ENCODE peak calls at places on chromosomes 5 and 9, in ten cellular contexts. One of them, this sample, is unnamed.

GRCh38 chr5:56814361-56814962 is 887 bp upstream of the MAP3K1 start:
- DNase-seq in astrocyte of the spinal cord: peak
- DNase-seq in GM10248: peak
- DNase-seq in uterus: peak
- DNase-seq in AG09309: no peak
- DNase-seq in GM12865: no peak
- DNase-seq in ovary: peak
- DNase-seq in body of pancreas: peak
- DNase-seq in fibroblast of the aortic adventitia: peak
- DNase-seq in CD8-positive, alpha-beta T cell: peak
- DNase-seq in this sample: no peak

GRCh38 chr5:159427180-159428012 is 97.1 kb upstream of the IL12B start:
- DNase-seq in GM12865: peak
- DNase-seq in ovary: no peak
- DNase-seq in GM10248: peak
- DNase-seq in astrocyte of the spinal cord: no peak
- DNase-seq in uterus: no peak
- DNase-seq in fibroblast of the aortic adventitia: no peak
- DNase-seq in AG09309: no peak
- DNase-seq in CD8-positive, alpha-beta T cell: no peak
- DNase-seq in body of pancreas: no peak
- DNase-seq in this sample: no peak

GRCh38 chr9:134065720-134066419 is 2.0 kb downstream of the BRD3 start:
- DNase-seq in body of pancreas: peak
- DNase-seq in fibroblast of the aortic adventitia: peak
- DNase-seq in AG09309: peak
- DNase-seq in astrocyte of the spinal cord: peak
- DNase-seq in ovary: peak
- DNase-seq in CD8-positive, alpha-beta T cell: peak
- DNase-seq in GM10248: peak
- DNase-seq in GM12865: peak
- DNase-seq in uterus: peak
- DNase-seq in this sample: no peak

GRCh38 chr5:57173026-57173317 is 887 bp upstream of the GPBP1 start:
- DNase-seq in uterus: no peak
- DNase-seq in body of pancreas: no peak
- DNase-seq in ovary: no peak
- DNase-seq in GM10248: no peak
- DNase-seq in fibroblast of the aortic adventitia: no peak
- DNase-seq in GM12865: no peak
- DNase-seq in astrocyte of the spinal cord: no peak
- DNase-seq in AG09309: no peak
- DNase-seq in CD8-positive, alpha-beta T cell: no peak
- DNase-seq in this sample: no peak

GRCh38 chr5:149837680-149838269 is 106.8 kb downstream of the PDE6A start:
- DNase-seq in CD8-positive, alpha-beta T cell: no peak
- DNase-seq in ovary: no peak
- DNase-seq in AG09309: peak
- DNase-seq in GM10248: no peak
- DNase-seq in astrocyte of the spinal cord: peak
- DNase-seq in GM12865: peak
- DNase-seq in fibroblast of the aortic adventitia: peak
- DNase-seq in uterus: no peak
- DNase-seq in body of pancreas: peak
- DNase-seq in this sample: peak

GRCh38 chr9:27355166-27355565 is 58.2 kb upstream of the EQTN start:
- DNase-seq in body of pancreas: no peak
- DNase-seq in CD8-positive, alpha-beta T cell: no peak
- DNase-seq in astrocyte of the spinal cord: no peak
- DNase-seq in AG09309: no peak
- DNase-seq in GM12865: no peak
- DNase-seq in fibroblast of the aortic adventitia: no peak
- DNase-seq in uterus: no peak
- DNase-seq in GM10248: no peak
- DNase-seq in ovary: no peak
- DNase-seq in this sample: no peak

GRCh38 chr5:146283344-146283761 is 55.3 kb upstream of the POU4F3 start:
- DNase-seq in AG09309: peak
- DNase-seq in CD8-positive, alpha-beta T cell: no peak
- DNase-seq in GM12865: no peak
- DNase-seq in fibroblast of the aortic adventitia: peak
- DNase-seq in astrocyte of the spinal cord: peak
- DNase-seq in uterus: no peak
- DNase-seq in ovary: no peak
- DNase-seq in GM10248: no peak
- DNase-seq in body of pancreas: no peak
- DNase-seq in this sample: no peak

GRCh38 chr5:38157024-38157423 is 101.3 kb upstream of the EGFLAM start:
- DNase-seq in AG09309: no peak
- DNase-seq in GM12865: no peak
- DNase-seq in uterus: no peak
- DNase-seq in CD8-positive, alpha-beta T cell: no peak
- DNase-seq in body of pancreas: no peak
- DNase-seq in ovary: no peak
- DNase-seq in astrocyte of the spinal cord: no peak
- DNase-seq in GM10248: no peak
- DNase-seq in fibroblast of the aortic adventitia: no peak
- DNase-seq in this sample: no peak

GRCh38 chr9:106916491-106917235 is 53.7 kb downstream of the ZNF462 start:
- DNase-seq in AG09309: peak
- DNase-seq in GM12865: no peak
- DNase-seq in CD8-positive, alpha-beta T cell: no peak
- DNase-seq in ovary: peak
- DNase-seq in astrocyte of the spinal cord: peak
- DNase-seq in GM10248: no peak
- DNase-seq in body of pancreas: peak
- DNase-seq in fibroblast of the aortic adventitia: peak
- DNase-seq in uterus: peak
- DNase-seq in this sample: no peak

GRCh38 chr9:133250741-133251170 is 24.2 kb downstream of the ABO start:
- DNase-seq in AG09309: no peak
- DNase-seq in fibroblast of the aortic adventitia: no peak
- DNase-seq in body of pancreas: no peak
- DNase-seq in ovary: no peak
- DNase-seq in GM10248: no peak
- DNase-seq in GM12865: no peak
- DNase-seq in CD8-positive, alpha-beta T cell: no peak
- DNase-seq in astrocyte of the spinal cord: no peak
- DNase-seq in uterus: no peak
- DNase-seq in this sample: no peak

GRCh38 chr5:154118832-154119442 is 71.6 kb upstream of the GALNT10 start:
- DNase-seq in CD8-positive, alpha-beta T cell: no peak
- DNase-seq in GM12865: no peak
- DNase-seq in fibroblast of the aortic adventitia: no peak
- DNase-seq in uterus: no peak
- DNase-seq in body of pancreas: no peak
- DNase-seq in AG09309: no peak
- DNase-seq in GM10248: no peak
- DNase-seq in ovary: no peak
- DNase-seq in astrocyte of the spinal cord: no peak
- DNase-seq in this sample: no peak

GRCh38 chr9:104027295-104027694 is 66.8 kb upstream of the SMC2 start:
- DNase-seq in body of pancreas: no peak
- DNase-seq in GM10248: no peak
- DNase-seq in uterus: no peak
- DNase-seq in astrocyte of the spinal cord: no peak
- DNase-seq in ovary: no peak
- DNase-seq in fibroblast of the aortic adventitia: no peak
- DNase-seq in GM12865: peak
- DNase-seq in AG09309: no peak
- DNase-seq in CD8-positive, alpha-beta T cell: no peak
- DNase-seq in this sample: no peak

GRCh38 chr5:116595498-116595897 is 20.9 kb upstream of the SEMA6A start:
- DNase-seq in astrocyte of the spinal cord: no peak
- DNase-seq in body of pancreas: no peak
- DNase-seq in GM10248: no peak
- DNase-seq in uterus: no peak
- DNase-seq in AG09309: no peak
- DNase-seq in CD8-positive, alpha-beta T cell: no peak
- DNase-seq in ovary: no peak
- DNase-seq in fibroblast of the aortic adventitia: no peak
- DNase-seq in GM12865: no peak
- DNase-seq in this sample: no peak

GRCh38 chr5:10535237-10535530 is 28.7 kb upstream of the ANKRD33B start:
- DNase-seq in astrocyte of the spinal cord: no peak
- DNase-seq in fibroblast of the aortic adventitia: no peak
- DNase-seq in GM12865: no peak
- DNase-seq in GM10248: no peak
- DNase-seq in CD8-positive, alpha-beta T cell: no peak
- DNase-seq in ovary: no peak
- DNase-seq in uterus: no peak
- DNase-seq in body of pancreas: no peak
- DNase-seq in AG09309: no peak
- DNase-seq in this sample: no peak

GRCh38 chr9:134396258-134396742 is 70.0 kb downstream of the RXRA start:
- DNase-seq in ovary: no peak
- DNase-seq in body of pancreas: no peak
- DNase-seq in fibroblast of the aortic adventitia: no peak
- DNase-seq in GM12865: peak
- DNase-seq in astrocyte of the spinal cord: no peak
- DNase-seq in uterus: no peak
- DNase-seq in CD8-positive, alpha-beta T cell: peak
- DNase-seq in AG09309: no peak
- DNase-seq in GM10248: peak
- DNase-seq in this sample: no peak

GRCh38 chr5:157290156-157290980 is 24.4 kb downstream of the CYFIP2 start:
- DNase-seq in GM12865: no peak
- DNase-seq in fibroblast of the aortic adventitia: peak
- DNase-seq in uterus: no peak
- DNase-seq in ovary: no peak
- DNase-seq in GM10248: no peak
- DNase-seq in astrocyte of the spinal cord: peak
- DNase-seq in body of pancreas: no peak
- DNase-seq in CD8-positive, alpha-beta T cell: no peak
- DNase-seq in AG09309: peak
- DNase-seq in this sample: no peak

GRCh38 chr5:88377705-88378656 is 109.3 kb upstream of the TMEM161B start:
- DNase-seq in body of pancreas: no peak
- DNase-seq in GM12865: no peak
- DNase-seq in GM10248: no peak
- DNase-seq in CD8-positive, alpha-beta T cell: no peak
- DNase-seq in ovary: no peak
- DNase-seq in uterus: no peak
- DNase-seq in astrocyte of the spinal cord: no peak
- DNase-seq in AG09309: no peak
- DNase-seq in fibroblast of the aortic adventitia: no peak
- DNase-seq in this sample: no peak

GRCh38 chr5:110351451-110351850 is 375.0 kb downstream of the TMEM232 start:
- DNase-seq in astrocyte of the spinal cord: peak
- DNase-seq in CD8-positive, alpha-beta T cell: no peak
- DNase-seq in AG09309: peak
- DNase-seq in body of pancreas: no peak
- DNase-seq in fibroblast of the aortic adventitia: no peak
- DNase-seq in ovary: no peak
- DNase-seq in GM12865: no peak
- DNase-seq in uterus: no peak
- DNase-seq in GM10248: no peak
- DNase-seq in this sample: no peak
- TF ChIP-seq CTCF in astrocyte of the spinal cord: no peak
- TF ChIP-seq CTCF in CD8-positive, alpha-beta T cell: no peak
- TF ChIP-seq CTCF in AG09309: no peak
- TF ChIP-seq CTCF in body of pancreas: no peak
- TF ChIP-seq CTCF in fibroblast of the aortic adventitia: no peak
- TF ChIP-seq CTCF in ovary: no peak
- TF ChIP-seq CTCF in GM12865: no peak
- TF ChIP-seq CTCF in uterus: no peak
- TF ChIP-seq CTCF in GM10248: no peak
- TF ChIP-seq CTCF in this sample: no peak

DNA sequence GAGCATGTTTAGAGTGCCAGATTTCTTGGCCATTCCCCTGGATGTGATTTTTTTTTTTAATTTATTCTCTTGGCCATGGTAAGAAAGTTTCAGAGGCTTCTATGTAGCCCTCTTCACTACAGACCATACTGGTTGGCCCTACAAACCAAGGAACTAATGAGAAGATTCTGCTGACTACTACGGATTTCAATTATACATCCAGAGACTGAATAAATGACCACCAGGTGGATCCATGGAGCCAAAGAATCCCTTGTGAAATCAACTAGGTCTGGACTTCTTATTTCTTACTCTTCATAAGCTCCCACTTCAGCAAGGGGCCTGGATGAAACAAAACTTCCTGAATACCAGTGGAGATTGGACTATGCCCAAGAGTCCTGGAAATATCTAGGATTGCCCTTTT is 27.6 kb downstream of the ZNF622 start:
- DNase-seq in uterus: no peak
- DNase-seq in AG09309: no peak
- DNase-seq in body of pancreas: no peak
- DNase-seq in GM12865: no peak
- DNase-seq in fibroblast of the aortic adventitia: peak
- DNase-seq in astrocyte of the spinal cord: no peak
- DNase-seq in ovary: no peak
- DNase-seq in GM10248: no peak
- DNase-seq in CD8-positive, alpha-beta T cell: no peak
- DNase-seq in this sample: no peak
- TF ChIP-seq CTCF in uterus: no peak
- TF ChIP-seq CTCF in AG09309: peak
- TF ChIP-seq CTCF in body of pancreas: peak
- TF ChIP-seq CTCF in GM12865: no peak
- TF ChIP-seq CTCF in fibroblast of the aortic adventitia: peak
- TF ChIP-seq CTCF in astrocyte of the spinal cord: no peak
- TF ChIP-seq CTCF in ovary: no peak
- TF ChIP-seq CTCF in GM10248: no peak
- TF ChIP-seq CTCF in CD8-positive, alpha-beta T cell: no peak
- TF ChIP-seq CTCF in this sample: no peak

DNA sequence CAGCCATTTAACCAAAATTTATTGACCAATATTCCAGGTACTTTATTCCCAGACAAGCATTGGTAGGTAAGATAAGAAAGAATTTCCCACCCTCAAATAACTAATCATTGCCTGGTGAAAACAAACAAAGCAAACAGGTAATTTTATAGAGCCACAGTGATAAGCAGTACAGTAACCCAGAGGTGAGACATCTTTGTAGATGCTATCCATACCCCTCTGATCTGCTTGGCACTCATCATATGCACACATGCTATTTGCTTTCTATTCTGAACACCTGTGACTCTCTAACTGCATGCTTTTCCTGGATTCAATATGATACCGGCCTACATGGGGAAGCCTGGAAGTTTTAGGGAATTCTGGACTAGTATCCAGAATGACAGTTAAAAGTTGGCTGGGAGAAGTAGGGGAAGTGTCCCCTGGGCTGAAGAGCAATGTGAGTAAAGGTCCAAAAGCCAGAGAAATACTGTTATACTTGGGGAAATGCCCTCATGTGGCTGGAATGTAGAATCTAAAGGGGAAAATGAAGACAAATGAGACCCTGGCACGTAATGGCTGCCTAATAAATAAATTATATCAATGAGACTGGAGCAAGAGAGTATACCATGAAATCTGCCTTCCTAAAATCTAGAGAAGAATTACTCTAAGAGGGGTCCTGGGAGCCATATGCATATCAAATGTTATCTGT is 243.8 kb upstream of the ADAMTSL1 start:
- DNase-seq in body of pancreas: no peak
- DNase-seq in AG09309: no peak
- DNase-seq in ovary: no peak
- DNase-seq in GM10248: no peak
- DNase-seq in uterus: no peak
- DNase-seq in fibroblast of the aortic adventitia: no peak
- DNase-seq in GM12865: no peak
- DNase-seq in astrocyte of the spinal cord: no peak
- DNase-seq in CD8-positive, alpha-beta T cell: no peak
- DNase-seq in this sample: no peak
- TF ChIP-seq CTCF in body of pancreas: no peak
- TF ChIP-seq CTCF in AG09309: no peak
- TF ChIP-seq CTCF in ovary: no peak
- TF ChIP-seq CTCF in GM10248: no peak
- TF ChIP-seq CTCF in uterus: no peak
- TF ChIP-seq CTCF in fibroblast of the aortic adventitia: no peak
- TF ChIP-seq CTCF in GM12865: no peak
- TF ChIP-seq CTCF in astrocyte of the spinal cord: peak
- TF ChIP-seq CTCF in CD8-positive, alpha-beta T cell: no peak
- TF ChIP-seq CTCF in this sample: peak

GRCh38 chr9:128409998-128410397 is 10.7 kb upstream of the CERCAM start:
- DNase-seq in body of pancreas: no peak
- DNase-seq in fibroblast of the aortic adventitia: peak
- DNase-seq in AG09309: no peak
- DNase-seq in astrocyte of the spinal cord: peak
- DNase-seq in uterus: no peak
- DNase-seq in GM12865: no peak
- DNase-seq in CD8-positive, alpha-beta T cell: no peak
- DNase-seq in ovary: no peak
- DNase-seq in GM10248: no peak
- DNase-seq in this sample: no peak
- TF ChIP-seq CTCF in body of pancreas: no peak
- TF ChIP-seq CTCF in fibroblast of the aortic adventitia: peak
- TF ChIP-seq CTCF in AG09309: peak
- TF ChIP-seq CTCF in astrocyte of the spinal cord: peak
- TF ChIP-seq CTCF in uterus: no peak
- TF ChIP-seq CTCF in GM12865: no peak
- TF ChIP-seq CTCF in CD8-positive, alpha-beta T cell: no peak
- TF ChIP-seq CTCF in ovary: no peak
- TF ChIP-seq CTCF in GM10248: no peak
- TF ChIP-seq CTCF in this sample: no peak

This sample was measured in neural crest cell.